ENCODE peak calls at places on chromosomes 1 and 21, in seven cellular contexts. Z is neural crest cell; Q is NCI-H774; C is hypothalamus; X is stimulated activated CD8-positive, alpha-beta memory T cell treated with anti-CD3 and anti-CD28 coated beads, Interleukin-15, amount 100 ng/mL, for 1 hour; N is A549; W is PC-3. D is an unnamed sample.

GRCh38 chr1:27011058-27011764 is 1.4 kb downstream of the TENT5B start:
- DNase-seq in Z (no peak), Q (no peak), C (no peak), X (no peak), N (peak), W (peak), D (no peak)

GRCh38 chr1:53104289-53104913 is 38.0 kb downstream of the SLC1A7 start:
- DNase-seq in Z (no peak), Q (no peak), C (no peak), X (no peak), N (no peak), W (no peak), D (no peak)

GRCh38 chr1:235295902-235296350 is 32.1 kb downstream of the ARID4B start:
- DNase-seq in Z (no peak), Q (peak), C (no peak), X (no peak), N (no peak), W (peak), D (no peak)

GRCh38 chr21:45016491-45017375 is 57.6 kb upstream of the ADARB1 start:
- DNase-seq in Z (no peak), Q (no peak), C (no peak), X (no peak), N (no peak), W (no peak), D (no peak)

GRCh38 chr1:4513326-4514114 is 140.9 kb upstream of the AJAP1 start:
- DNase-seq in Z (no peak), Q (no peak), C (no peak), X (no peak), N (no peak), W (no peak), D (no peak)

GRCh38 chr1:6104631-6105030 is 58.9 kb downstream of the KCNAB2 start:
- DNase-seq in Z (no peak), Q (no peak), C (no peak), X (no peak), N (no peak), W (no peak), D (no peak)

GRCh38 chr1:203116048-203116810 is 11.3 kb upstream of the ADORA1 start:
- DNase-seq in Z (no peak), Q (no peak), C (no peak), X (no peak), N (no peak), W (no peak), D (no peak)

GRCh38 chr1:53704804-53705445 is 34.0 kb downstream of the GLIS1 start:
- DNase-seq in Z (no peak), Q (no peak), C (no peak), X (no peak), N (no peak), W (no peak), D (no peak)

GRCh38 chr1:22786719-22787489 is 76.3 kb downstream of the EPHB2 start:
- DNase-seq in Z (no peak), Q (no peak), C (no peak), X (no peak), N (no peak), W (no peak), D (no peak)

GRCh38 chr21:42575111-42575510 is 61.5 kb downstream of the SLC37A1 start:
- DNase-seq in Z (no peak), Q (no peak), C (no peak), X (no peak), N (no peak), W (no peak), D (no peak)

GRCh38 chr1:44676484-44677200 is 2.1 kb downstream of the ARMH1 start:
- DNase-seq in Z (no peak), Q (no peak), C (no peak), X (no peak), N (peak), W (peak), D (no peak)

GRCh38 chr1:43563779-43564616 is 33.3 kb downstream of the PTPRF start:
- DNase-seq in Z (no peak), Q (no peak), C (no peak), X (no peak), N (no peak), W (no peak), D (peak)

GRCh38 chr1:169060906-169061683 is 45.4 kb upstream of the ATP1B1 start:
- DNase-seq in Z (no peak), Q (no peak), C (no peak), X (no peak), N (no peak), W (peak), D (no peak)

GRCh38 chr1:40781614-40781971 is 2.0 kb upstream of the KCNQ4 start:
- DNase-seq in Z (no peak), Q (no peak), C (no peak), X (no peak), N (no peak), W (no peak), D (no peak)

GRCh38 chr1:8572106-8572505 is 245.3 kb downstream of the RERE start:
- DNase-seq in Z (no peak), Q (no peak), C (no peak), X (no peak), N (no peak), W (no peak), D (no peak)

GRCh38 chr21:35980821-35981220 is 79.5 kb downstream of the SETD4 start:
- DNase-seq in Z (no peak), Q (no peak), C (no peak), X (no peak), N (no peak), W (no peak), D (no peak)

GRCh38 chr1:183103141-183103540 is 79.9 kb downstream of the LAMC1 start:
- DNase-seq in Z (no peak), Q (no peak), C (no peak), X (no peak), N (no peak), W (no peak), D (no peak)

GRCh38 chr1:200488375-200489165 is 78.7 kb upstream of the ZNF281 start:
- DNase-seq in Z (peak), Q (peak), C (no peak), X (peak), N (peak), W (peak), D (peak)